ENCODE peak calls at places on chromosome 17, in six cellular contexts. One of them, this sample, is unnamed.

GRCh38 chr17:29131814-29132682 is 48.1 kb downstream of the MYO18A start:
- DNase-seq in mucosa of descending colon: no peak
- DNase-seq in skeletal muscle cell: peak
- DNase-seq in posterior cingulate gyrus: no peak
- DNase-seq in T1000: no peak
- DNase-seq in NCI-H510A treated with DMSO at 0.1 percent for 48 hours: no peak
- DNase-seq in this sample: no peak

GRCh38 chr17:65561394-65562205 is at the start of gene AXIN2:
- DNase-seq in mucosa of descending colon: peak
- DNase-seq in skeletal muscle cell: peak
- DNase-seq in posterior cingulate gyrus: peak
- DNase-seq in T1000: peak
- DNase-seq in NCI-H510A treated with DMSO at 0.1 percent for 48 hours: peak
- DNase-seq in this sample: no peak

GRCh38 chr17:235831-236640 is 54.6 kb upstream of the DOC2B start:
- DNase-seq in mucosa of descending colon: peak
- DNase-seq in skeletal muscle cell: no peak
- DNase-seq in posterior cingulate gyrus: peak
- DNase-seq in T1000: no peak
- DNase-seq in NCI-H510A treated with DMSO at 0.1 percent for 48 hours: no peak
- DNase-seq in this sample: no peak

GRCh38 chr17:28159924-28160323 is 117.4 kb downstream of the NLK start:
- DNase-seq in mucosa of descending colon: no peak
- DNase-seq in skeletal muscle cell: no peak
- DNase-seq in posterior cingulate gyrus: no peak
- DNase-seq in T1000: no peak
- DNase-seq in NCI-H510A treated with DMSO at 0.1 percent for 48 hours: no peak
- DNase-seq in this sample: no peak

GRCh38 chr17:62627904-62628603 is 584 bp downstream of the MRC2 start:
- DNase-seq in mucosa of descending colon: peak
- DNase-seq in skeletal muscle cell: no peak
- DNase-seq in posterior cingulate gyrus: peak
- DNase-seq in T1000: peak
- DNase-seq in NCI-H510A treated with DMSO at 0.1 percent for 48 hours: no peak
- DNase-seq in this sample: no peak

GRCh38 chr17:27848941-27849340 is 44.2 kb downstream of the LYRM9 start:
- DNase-seq in mucosa of descending colon: no peak
- DNase-seq in skeletal muscle cell: no peak
- DNase-seq in posterior cingulate gyrus: no peak
- DNase-seq in T1000: no peak
- DNase-seq in NCI-H510A treated with DMSO at 0.1 percent for 48 hours: peak
- DNase-seq in this sample: no peak

GRCh38 chr17:50266384-50267073 is 7.7 kb upstream of the TMEM92 start:
- DNase-seq in mucosa of descending colon: no peak
- DNase-seq in skeletal muscle cell: peak
- DNase-seq in posterior cingulate gyrus: no peak
- DNase-seq in T1000: peak
- DNase-seq in NCI-H510A treated with DMSO at 0.1 percent for 48 hours: peak
- DNase-seq in this sample: no peak

GRCh38 chr17:44501866-44502265 is 1.3 kb downstream of the GPATCH8 start:
- DNase-seq in mucosa of descending colon: no peak
- DNase-seq in skeletal muscle cell: no peak
- DNase-seq in posterior cingulate gyrus: no peak
- DNase-seq in T1000: no peak
- DNase-seq in NCI-H510A treated with DMSO at 0.1 percent for 48 hours: no peak
- DNase-seq in this sample: no peak

GRCh38 chr17:28959471-28959871 is 8.2 kb upstream of the PHF12 start:
- DNase-seq in mucosa of descending colon: no peak
- DNase-seq in skeletal muscle cell: no peak
- DNase-seq in posterior cingulate gyrus: no peak
- DNase-seq in T1000: no peak
- DNase-seq in NCI-H510A treated with DMSO at 0.1 percent for 48 hours: no peak
- DNase-seq in this sample: no peak

GRCh38 chr17:17044846-17045561 is 2.7 kb downstream of the MPRIP start:
- DNase-seq in mucosa of descending colon: no peak
- DNase-seq in skeletal muscle cell: peak
- DNase-seq in posterior cingulate gyrus: peak
- DNase-seq in T1000: peak
- DNase-seq in NCI-H510A treated with DMSO at 0.1 percent for 48 hours: peak
- DNase-seq in this sample: no peak

GRCh38 chr17:79981090-79981489 is 54.6 kb downstream of the TBC1D16 start:
- DNase-seq in mucosa of descending colon: peak
- DNase-seq in skeletal muscle cell: no peak
- DNase-seq in posterior cingulate gyrus: peak
- DNase-seq in T1000: no peak
- DNase-seq in NCI-H510A treated with DMSO at 0.1 percent for 48 hours: no peak
- DNase-seq in this sample: no peak

GRCh38 chr17:76880268-76880667 is 12.1 kb downstream of the MGAT5B start:
- DNase-seq in mucosa of descending colon: no peak
- DNase-seq in skeletal muscle cell: no peak
- DNase-seq in posterior cingulate gyrus: no peak
- DNase-seq in T1000: no peak
- DNase-seq in NCI-H510A treated with DMSO at 0.1 percent for 48 hours: no peak
- DNase-seq in this sample: no peak

GRCh38 chr17:50649042-50649908 is 14.6 kb downstream of the ABCC3 start:
- DNase-seq in mucosa of descending colon: no peak
- DNase-seq in skeletal muscle cell: no peak
- DNase-seq in posterior cingulate gyrus: no peak
- DNase-seq in T1000: no peak
- DNase-seq in NCI-H510A treated with DMSO at 0.1 percent for 48 hours: no peak
- DNase-seq in this sample: no peak

GRCh38 chr17:31390426-31390747 is 1.1 kb upstream of the RAB11FIP4 start:
- DNase-seq in mucosa of descending colon: no peak
- DNase-seq in skeletal muscle cell: no peak
- DNase-seq in posterior cingulate gyrus: no peak
- DNase-seq in T1000: no peak
- DNase-seq in NCI-H510A treated with DMSO at 0.1 percent for 48 hours: no peak
- DNase-seq in this sample: no peak

GRCh38 chr17:20787281-20787680 is 207.8 kb downstream of the CDRT15L2 start:
- DNase-seq in mucosa of descending colon: no peak
- DNase-seq in skeletal muscle cell: no peak
- DNase-seq in posterior cingulate gyrus: no peak
- DNase-seq in T1000: no peak
- DNase-seq in NCI-H510A treated with DMSO at 0.1 percent for 48 hours: no peak
- DNase-seq in this sample: no peak

GRCh38 chr17:47708864-47709541 is 15.0 kb downstream of the TBKBP1 start:
- DNase-seq in mucosa of descending colon: peak
- DNase-seq in skeletal muscle cell: no peak
- DNase-seq in posterior cingulate gyrus: no peak
- DNase-seq in T1000: no peak
- DNase-seq in NCI-H510A treated with DMSO at 0.1 percent for 48 hours: no peak
- DNase-seq in this sample: no peak

GRCh38 chr17:51721711-51722110 is 436.8 kb downstream of the CA10 start:
- DNase-seq in mucosa of descending colon: no peak
- DNase-seq in skeletal muscle cell: no peak
- DNase-seq in posterior cingulate gyrus: no peak
- DNase-seq in T1000: no peak
- DNase-seq in NCI-H510A treated with DMSO at 0.1 percent for 48 hours: no peak
- DNase-seq in this sample: no peak

GRCh38 chr17:59503489-59503888 is 61.9 kb upstream of the DHX40 start:
- DNase-seq in mucosa of descending colon: no peak
- DNase-seq in skeletal muscle cell: no peak
- DNase-seq in posterior cingulate gyrus: no peak
- DNase-seq in T1000: no peak
- DNase-seq in NCI-H510A treated with DMSO at 0.1 percent for 48 hours: no peak
- DNase-seq in this sample: no peak

GRCh38 chr17:9977175-9977574 is 72.1 kb upstream of the RCVRN start:
- DNase-seq in mucosa of descending colon: no peak
- DNase-seq in skeletal muscle cell: no peak
- DNase-seq in posterior cingulate gyrus: no peak
- DNase-seq in T1000: no peak
- DNase-seq in NCI-H510A treated with DMSO at 0.1 percent for 48 hours: no peak
- DNase-seq in this sample: no peak

GRCh38 chr17:79808763-79809529 is 12.1 kb upstream of the CBX8 start:
- DNase-seq in mucosa of descending colon: peak
- DNase-seq in skeletal muscle cell: no peak
- DNase-seq in posterior cingulate gyrus: no peak
- DNase-seq in T1000: no peak
- DNase-seq in NCI-H510A treated with DMSO at 0.1 percent for 48 hours: peak
- DNase-seq in this sample: no peak

GRCh38 chr17:63116967-63117366 is 150.9 kb downstream of the TANC2 start:
- DNase-seq in mucosa of descending colon: no peak
- DNase-seq in skeletal muscle cell: no peak
- DNase-seq in posterior cingulate gyrus: peak
- DNase-seq in T1000: no peak
- DNase-seq in NCI-H510A treated with DMSO at 0.1 percent for 48 hours: no peak
- DNase-seq in this sample: no peak

GRCh38 chr17:10217916-10218315 is 19.5 kb upstream of the GAS7 start:
- DNase-seq in mucosa of descending colon: no peak
- DNase-seq in skeletal muscle cell: no peak
- DNase-seq in posterior cingulate gyrus: no peak
- DNase-seq in T1000: no peak
- DNase-seq in NCI-H510A treated with DMSO at 0.1 percent for 48 hours: no peak
- DNase-seq in this sample: no peak

GRCh38 chr17:64505320-64506200 is 529 bp downstream of the DDX5 start:
- DNase-seq in mucosa of descending colon: peak
- DNase-seq in skeletal muscle cell: peak
- DNase-seq in posterior cingulate gyrus: peak
- DNase-seq in T1000: peak
- DNase-seq in NCI-H510A treated with DMSO at 0.1 percent for 48 hours: peak
- DNase-seq in this sample: no peak

GRCh38 chr17:61307905-61308886 is 91.4 kb upstream of the TBX2 start:
- DNase-seq in mucosa of descending colon: no peak
- DNase-seq in skeletal muscle cell: peak
- DNase-seq in posterior cingulate gyrus: no peak
- DNase-seq in T1000: peak
- DNase-seq in NCI-H510A treated with DMSO at 0.1 percent for 48 hours: no peak
- DNase-seq in this sample: peak

GRCh38 chr17:78618264-78619066 is 41.3 kb upstream of the DNAH17 start:
- DNase-seq in mucosa of descending colon: no peak
- DNase-seq in skeletal muscle cell: no peak
- DNase-seq in posterior cingulate gyrus: no peak
- DNase-seq in T1000: no peak
- DNase-seq in NCI-H510A treated with DMSO at 0.1 percent for 48 hours: no peak
- DNase-seq in this sample: no peak

GRCh38 chr17:14744716-14745115 is 443.8 kb downstream of the HS3ST3B1 start:
- DNase-seq in mucosa of descending colon: no peak
- DNase-seq in skeletal muscle cell: peak
- DNase-seq in posterior cingulate gyrus: no peak
- DNase-seq in T1000: no peak
- DNase-seq in NCI-H510A treated with DMSO at 0.1 percent for 48 hours: no peak
- DNase-seq in this sample: no peak

GRCh38 chr17:49898547-49899490 is 51.0 kb upstream of the TAC4 start:
- DNase-seq in mucosa of descending colon: no peak
- DNase-seq in skeletal muscle cell: no peak
- DNase-seq in posterior cingulate gyrus: no peak
- DNase-seq in T1000: no peak
- DNase-seq in NCI-H510A treated with DMSO at 0.1 percent for 48 hours: no peak
- DNase-seq in this sample: no peak

GRCh38 chr17:45319239-45319703 is 2.5 kb upstream of the MAP3K14 start:
- DNase-seq in mucosa of descending colon: no peak
- DNase-seq in skeletal muscle cell: no peak
- DNase-seq in posterior cingulate gyrus: no peak
- DNase-seq in T1000: peak
- DNase-seq in NCI-H510A treated with DMSO at 0.1 percent for 48 hours: no peak
- DNase-seq in this sample: no peak